ENCODE peak calls at places on chromosomes 5 and 9, in four cellular contexts. E is upper lobe of left lung, K is stomach, G is sigmoid colon. L is an unnamed sample.

GRCh38 chr5:129960831-129961230 is 56.6 kb downstream of the CHSY3 start:
- DNase-seq in E (no peak), G (no peak), K (no peak), L (no peak)

GRCh38 chr5:40277161-40277906 is 402.4 kb upstream of the PTGER4 start:
- DNase-seq in G (no peak), E (no peak), K (no peak), L (no peak)

GRCh38 chr5:36734422-36734821 is 128.0 kb downstream of the SLC1A3 start:
- DNase-seq in G (no peak), E (no peak), K (no peak), L (peak)

GRCh38 chr5:121974261-121974660 is 12.5 kb downstream of the SRFBP1 start:
- DNase-seq in G (no peak), E (no peak), K (no peak), L (no peak)

GRCh38 chr9:136378171-136379002 is 4.9 kb upstream of the CARD9 start:
- DNase-seq in E (peak), G (no peak), K (no peak), L (no peak)

GRCh38 chr9:112056986-112057385 is 118.1 kb downstream of the SUSD1 start:
- DNase-seq in K (no peak), G (no peak), E (no peak), L (no peak)

GRCh38 chr5:130350131-130350530 is 445.9 kb downstream of the CHSY3 start:
- DNase-seq in G (no peak), E (no peak), K (no peak), L (no peak)

GRCh38 chr9:68947842-68948569 is 65.9 kb downstream of the PRKACG start:
- DNase-seq in G (no peak), E (no peak), K (no peak), L (no peak)

GRCh38 chr5:32138839-32139493 is 35.2 kb downstream of the GOLPH3 start:
- DNase-seq in K (no peak), E (no peak), G (no peak), L (no peak)

GRCh38 chr9:114776683-114777399 is 29.0 kb downstream of the TNFSF15 start:
- DNase-seq in G (no peak), K (no peak), E (no peak), L (no peak)

GRCh38 chr5:148343049-148343413 is 7.7 kb downstream of the SPINK9 start:
- DNase-seq in G (no peak), K (peak), E (no peak), L (no peak)

GRCh38 chr5:139636207-139636792 is 11.8 kb upstream of the CXXC5 start:
- DNase-seq in E (no peak), K (peak), G (no peak), L (no peak)

GRCh38 chr5:9198399-9198798 is 347.5 kb downstream of the SEMA5A start:
- DNase-seq in K (no peak), G (no peak), E (no peak), L (no peak)

GRCh38 chr9:133731876-133732321 is 6.3 kb downstream of the SARDH start:
- DNase-seq in E (peak), G (no peak), K (peak), L (no peak)

GRCh38 chr9:37645903-37646506 is 4.7 kb upstream of the FRMPD1 start:
- DNase-seq in K (no peak), G (no peak), E (no peak), L (no peak)

GRCh38 chr9:35350827-35351549 is 138.9 kb upstream of the RUSC2 start:
- DNase-seq in E (no peak), K (no peak), G (no peak), L (no peak)

GRCh38 chr9:117104972-117105495 is 309.8 kb downstream of the ASTN2 start:
- DNase-seq in G (no peak), K (no peak), E (no peak), L (no peak)

GRCh38 chr5:43639566-43639965 is 36.6 kb downstream of the NNT start:
- DNase-seq in G (no peak), E (no peak), K (no peak), L (no peak)

GRCh38 chr5:22480305-22480704 is 372.8 kb downstream of the CDH12 start:
- DNase-seq in E (no peak), G (no peak), K (no peak), L (no peak)

GRCh38 chr9:123929870-123930831 is at the start of gene DENND1A:
- DNase-seq in K (peak), E (peak), G (peak), L (peak)

GRCh38 chr9:90368241-90368640 is 274.4 kb downstream of the DIRAS2 start:
- DNase-seq in E (no peak), K (no peak), G (no peak), L (no peak)

GRCh38 chr9:2241461-2241874 is 226.3 kb downstream of the SMARCA2 start:
- DNase-seq in E (peak), G (no peak), K (no peak), L (peak)

GRCh38 chr5:17837757-17838156 is 203.5 kb downstream of the TAF11L14 start:
- DNase-seq in E (no peak), K (no peak), G (no peak), L (no peak)

GRCh38 chr5:30574761-30575160 is 618.7 kb upstream of the CDH6 start:
- DNase-seq in E (no peak), G (no peak), K (no peak), L (no peak)

GRCh38 chr5:32173394-32174010 is 617 bp downstream of the GOLPH3 start:
- DNase-seq in K (peak), G (peak), E (peak), L (peak)

GRCh38 chr5:13632676-13633075 is 311.8 kb downstream of the DNAH5 start:
- DNase-seq in E (no peak), G (no peak), K (no peak), L (no peak)

GRCh38 chr5:173970878-173971650 is 17.9 kb upstream of the C5orf47 start:
- DNase-seq in K (no peak), E (no peak), G (no peak), L (no peak)

GRCh38 chr9:137141976-137142936 is 3.3 kb downstream of the GRIN1 start:
- DNase-seq in K (no peak), E (peak), G (no peak), L (no peak)

GRCh38 chr5:179162351-179163235 is 102.4 kb downstream of the ZNF354C start:
- DNase-seq in E (no peak), K (no peak), G (peak), L (no peak)

GRCh38 chr9:94780516-94780950 is 54.0 kb downstream of the AOPEP start:
- DNase-seq in E (no peak), K (no peak), G (no peak), L (no peak)

GRCh38 chr5:74135033-74135432 is 505.5 kb downstream of the ENC1 start:
- DNase-seq in K (no peak), E (no peak), G (no peak), L (no peak)

GRCh38 chr9:109456811-109457210 is 41.3 kb downstream of the PTPN3 start:
- DNase-seq in E (no peak), G (no peak), K (no peak), L (no peak)

GRCh38 chr9:109418827-109419226 is 79.3 kb downstream of the PTPN3 start:
- DNase-seq in K (no peak), G (no peak), E (no peak), L (no peak)

GRCh38 chr5:32708949-32709348 is 2.2 kb upstream of the NPR3 start:
- DNase-seq in K (no peak), G (peak), E (no peak), L (no peak)

GRCh38 chr5:171961117-171961516 is 45.3 kb downstream of the FBXW11 start:
- DNase-seq in G (no peak), K (no peak), E (no peak), L (no peak)
- H3K4me3 ChIP-seq in G (no peak), K (no peak), E (no peak), L (no peak)

DNA sequence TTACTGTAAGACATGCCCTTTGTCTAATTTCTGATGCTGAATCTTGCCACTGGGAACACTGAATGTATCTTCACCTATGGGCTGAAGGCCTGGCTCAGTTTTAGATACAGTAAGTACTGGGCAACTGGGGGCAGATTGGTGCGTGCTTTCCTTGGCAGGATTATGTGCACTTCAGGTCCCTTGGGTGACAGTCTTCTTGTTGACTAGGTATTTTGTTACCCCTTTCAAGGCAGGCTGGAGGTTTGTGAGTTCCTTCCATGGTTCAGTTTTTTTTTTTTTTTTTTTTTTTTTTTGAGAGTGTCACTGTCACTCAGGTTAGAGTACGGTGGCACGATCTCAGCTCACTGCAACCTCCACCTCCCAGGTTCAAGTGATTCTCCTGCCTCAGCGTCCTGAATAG is 7.6 kb downstream of the ZMAT2 start:
- DNase-seq in K (no peak), G (no peak), E (no peak), L (no peak)
- TF ChIP-seq POLR2AphosphoS5 in K (no peak), G (no peak), E (no peak), L (no peak)

GRCh38 chr5:100519075-100519474 is 16.1 kb upstream of the FAM174A start:
- DNase-seq in E (no peak), G (no peak), K (no peak), L (no peak)

GRCh38 chr5:100517301-100517974 is 17.7 kb upstream of the FAM174A start:
- DNase-seq in K (no peak), E (no peak), G (no peak), L (no peak)

GRCh38 chr5:100520348-100520747 is 14.8 kb upstream of the FAM174A start:
- DNase-seq in K (no peak), G (no peak), E (no peak), L (no peak)

GRCh38 chr5:100516285-100516684 is 18.9 kb upstream of the FAM174A start:
- DNase-seq in G (no peak), E (no peak), K (no peak), L (no peak)

GRCh38 chr5:100518377-100518776 is 16.8 kb upstream of the FAM174A start:
- DNase-seq in K (no peak), G (no peak), E (no peak), L (no peak)
- TF ChIP-seq CTCF in K (no peak), G (no peak), E (no peak), L (no peak)

DNA sequence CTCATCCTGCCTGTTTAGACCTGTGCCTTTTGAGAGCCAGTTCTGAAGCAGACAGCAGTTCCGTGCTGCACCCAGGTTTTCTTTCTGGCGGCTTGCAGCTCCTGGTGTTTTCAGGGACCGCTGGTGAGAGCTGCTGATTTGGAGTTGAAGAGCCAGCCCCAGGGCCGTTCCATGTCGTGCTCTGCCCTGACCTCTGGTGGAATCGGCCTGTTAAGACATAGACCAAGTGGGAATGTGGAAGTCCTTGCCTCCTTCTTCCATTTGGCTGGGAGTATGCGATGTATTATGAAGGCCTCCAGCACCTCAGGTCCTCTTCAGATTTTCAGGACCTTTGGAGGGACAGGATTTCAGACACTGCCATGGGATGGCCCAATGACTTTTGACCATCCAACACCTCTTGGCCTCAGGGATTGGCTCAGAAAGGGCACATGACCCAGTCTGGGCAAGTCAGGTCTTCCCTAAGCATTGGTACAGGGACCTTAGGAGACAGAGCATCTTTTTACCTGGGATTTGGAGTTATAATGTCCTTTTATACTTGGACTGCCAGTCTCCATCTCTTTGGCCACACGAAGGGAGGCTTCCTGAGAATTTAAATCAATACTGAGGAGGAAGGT is 136.1 kb upstream of the CLINT1 start:
- DNase-seq in E (no peak), G (peak), K (peak), L (peak)
- H3K4me3 ChIP-seq in E (no peak), G (no peak), K (no peak), L (no peak)

DNA sequence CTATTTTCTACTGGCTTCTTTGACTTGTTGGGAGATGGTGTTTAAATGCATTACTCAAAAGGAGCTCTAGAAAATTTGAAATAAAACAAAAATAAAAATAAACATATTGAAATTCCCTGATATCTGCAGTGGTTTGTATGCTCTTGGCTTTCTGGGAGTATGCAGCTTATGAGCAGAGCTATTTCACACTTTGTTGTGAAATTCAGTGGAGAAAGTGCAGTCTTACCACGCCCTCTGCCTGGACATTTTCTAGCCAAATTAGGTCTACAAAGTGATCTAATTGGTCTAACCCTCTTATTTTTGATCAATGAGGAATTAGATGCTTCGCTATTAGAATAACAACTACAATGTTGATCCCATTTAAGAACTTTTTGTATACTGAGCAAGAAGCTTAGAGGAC is 66.8 kb downstream of the INSYN2B start:
- DNase-seq in E (no peak), G (no peak), K (no peak), L (no peak)
- TF ChIP-seq POLR2AphosphoS5 in E (no peak), G (no peak), K (no peak), L (no peak)

DNA sequence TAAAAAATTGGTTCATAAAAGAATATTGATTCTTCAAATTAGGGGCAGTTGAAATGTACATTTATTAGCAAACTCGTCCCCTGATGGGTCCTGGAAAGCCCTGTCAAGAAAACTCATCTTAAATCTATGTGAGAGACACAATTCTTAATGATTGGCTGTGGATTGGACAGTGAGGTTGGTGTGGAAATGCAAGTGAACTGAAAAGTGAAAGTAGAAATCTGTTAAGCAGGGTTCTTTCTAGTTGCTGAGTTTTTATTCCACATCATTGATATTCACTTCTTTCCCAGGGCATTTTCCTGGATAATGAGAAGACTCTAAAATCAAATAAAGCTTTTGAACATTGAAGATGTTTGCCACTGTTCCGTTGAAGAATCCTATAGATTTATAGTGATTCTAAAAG is 292.4 kb downstream of the MAST4 start:
- DNase-seq in E (no peak), K (no peak), G (no peak), L (no peak)
- TF ChIP-seq CTCF in E (no peak), K (no peak), G (no peak), L (no peak)

DNA sequence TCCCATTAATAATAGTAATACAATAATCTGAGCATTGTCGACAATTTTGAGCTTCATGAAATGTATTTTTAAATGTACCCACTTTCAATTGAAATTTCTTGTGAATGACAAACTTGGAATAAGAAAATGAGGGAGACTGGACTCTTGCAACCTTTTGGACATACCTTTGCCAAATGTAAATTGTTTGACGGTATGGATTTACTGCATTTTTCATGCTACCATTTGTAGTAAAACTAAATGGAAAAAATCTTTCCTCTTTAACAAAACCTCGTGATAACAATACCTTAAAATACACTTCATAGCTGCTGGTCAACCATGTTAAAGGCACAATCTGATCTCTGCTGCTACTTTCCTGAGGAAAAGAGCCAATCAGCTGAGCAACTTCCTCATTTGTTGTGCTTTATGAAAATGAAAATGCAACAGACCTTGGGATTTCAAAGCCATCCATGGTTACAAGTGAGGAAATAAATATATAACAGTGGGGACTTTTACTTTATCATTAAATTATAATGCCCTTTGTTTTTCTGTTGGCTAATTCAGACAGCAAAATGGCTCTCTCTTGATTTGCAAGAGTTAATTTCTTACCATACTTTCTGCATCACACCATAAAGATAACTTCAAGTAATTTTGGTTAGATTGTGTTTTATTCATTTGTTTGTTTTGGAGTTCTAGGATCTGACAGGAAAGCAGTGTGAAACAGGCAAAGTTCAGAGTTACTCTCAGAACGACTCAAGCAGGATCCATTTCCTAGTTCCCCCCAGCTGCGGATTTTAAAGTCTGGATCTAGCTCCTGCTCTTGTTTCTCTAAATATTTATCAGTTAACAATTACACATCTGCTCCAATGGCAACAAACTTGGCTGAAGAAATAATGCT is 1.1 kb downstream of the ALDH1A1 start:
- DNase-seq in G (no peak), K (no peak), E (no peak), L (no peak)
- H3K4me3 ChIP-seq in G (peak), K (peak), E (peak), L (peak)

L was measured in prostate gland.